ENCODE peak calls at places on chromosomes 3 and 15, in five cellular contexts. One of them, this sample, is unnamed.
A peak's percentile ranks its signal among the peaks of the same experiment; 100 is the strongest.

GRCh38 chr15:91968610-91969009 is 115.1 kb downstream of the SLCO3A1 start:
- DNase-seq in choroid plexus epithelial cell: no peak
- DNase-seq in germinal center: no peak
- DNase-seq in kidney tubule cell: no peak
- DNase-seq in EL: no peak
- DNase-seq in this sample: no peak

GRCh38 chr15:65641723-65642475 is 20.2 kb downstream of the SLC24A1 start:
- DNase-seq in choroid plexus epithelial cell: no peak
- DNase-seq in EL: no peak
- DNase-seq in kidney tubule cell: no peak
- DNase-seq in germinal center: no peak
- DNase-seq in this sample: no peak

GRCh38 chr3:14457999-14458398 is 55.6 kb downstream of the SLC6A6 start:
- DNase-seq in germinal center: no peak
- DNase-seq in choroid plexus epithelial cell: no peak
- DNase-seq in EL: no peak
- DNase-seq in kidney tubule cell: peak; percentile 78
- DNase-seq in this sample: peak; percentile 74

GRCh38 chr15:39172380-39173281 is 408.2 kb upstream of the THBS1 start:
- DNase-seq in kidney tubule cell: peak; percentile 84
- DNase-seq in germinal center: no peak
- DNase-seq in choroid plexus epithelial cell: peak; percentile 80
- DNase-seq in EL: peak; percentile 82
- DNase-seq in this sample: no peak

GRCh38 chr3:149352556-149352955 is 19.1 kb upstream of the TM4SF18 start:
- DNase-seq in germinal center: peak; percentile 69
- DNase-seq in kidney tubule cell: peak; percentile 72
- DNase-seq in EL: peak; percentile 73
- DNase-seq in choroid plexus epithelial cell: peak; percentile 76
- DNase-seq in this sample: no peak

GRCh38 chr3:190330936-190331734 is 8.9 kb upstream of the CLDN1 start:
- DNase-seq in choroid plexus epithelial cell: no peak
- DNase-seq in germinal center: no peak
- DNase-seq in kidney tubule cell: no peak
- DNase-seq in EL: no peak
- DNase-seq in this sample: no peak

GRCh38 chr3:12938258-12938711 is 96.9 kb upstream of the RPL32 start:
- DNase-seq in EL: no peak
- DNase-seq in kidney tubule cell: no peak
- DNase-seq in germinal center: no peak
- DNase-seq in choroid plexus epithelial cell: peak; percentile 26
- DNase-seq in this sample: no peak

GRCh38 chr3:126319701-126320295 is 37.4 kb downstream of the KLF15 start:
- DNase-seq in germinal center: no peak
- DNase-seq in EL: no peak
- DNase-seq in choroid plexus epithelial cell: no peak
- DNase-seq in kidney tubule cell: no peak
- DNase-seq in this sample: no peak

GRCh38 chr3:28718074-28718849 is 369.6 kb upstream of the AZI2 start:
- DNase-seq in choroid plexus epithelial cell: no peak
- DNase-seq in germinal center: no peak
- DNase-seq in kidney tubule cell: no peak
- DNase-seq in EL: no peak
- DNase-seq in this sample: no peak

GRCh38 chr3:106688463-106688862 is 688.8 kb upstream of the CCDC54 start:
- DNase-seq in EL: peak; percentile 91
- DNase-seq in choroid plexus epithelial cell: peak; percentile 91
- DNase-seq in germinal center: no peak
- DNase-seq in kidney tubule cell: peak; percentile 64
- DNase-seq in this sample: peak; percentile 21

GRCh38 chr3:70543493-70543892 is 231.1 kb upstream of the MDFIC2 start:
- DNase-seq in germinal center: no peak
- DNase-seq in kidney tubule cell: no peak
- DNase-seq in EL: no peak
- DNase-seq in choroid plexus epithelial cell: no peak
- DNase-seq in this sample: no peak

GRCh38 chr3:179658584-179658983 is 5.7 kb downstream of the USP13 start:
- DNase-seq in kidney tubule cell: no peak
- DNase-seq in germinal center: no peak
- DNase-seq in choroid plexus epithelial cell: no peak
- DNase-seq in EL: no peak
- DNase-seq in this sample: no peak

GRCh38 chr3:195084746-195085145 is 186.2 kb downstream of the XXYLT1 start:
- DNase-seq in choroid plexus epithelial cell: no peak
- DNase-seq in germinal center: no peak
- DNase-seq in kidney tubule cell: no peak
- DNase-seq in EL: no peak
- DNase-seq in this sample: no peak

GRCh38 chr3:175865724-175866123 is 1006.6 kb downstream of the NAALADL2 start:
- DNase-seq in kidney tubule cell: no peak
- DNase-seq in choroid plexus epithelial cell: no peak
- DNase-seq in EL: no peak
- DNase-seq in germinal center: no peak
- DNase-seq in this sample: no peak

GRCh38 chr3:108131105-108131794 is 40.4 kb upstream of the CD47 start:
- DNase-seq in choroid plexus epithelial cell: peak; percentile 72
- DNase-seq in germinal center: no peak
- DNase-seq in EL: peak; percentile 86
- DNase-seq in kidney tubule cell: peak; percentile 96
- DNase-seq in this sample: peak; percentile 38

GRCh38 chr15:64695571-64695992 is 79.8 kb downstream of the RBPMS2 start:
- DNase-seq in EL: no peak
- DNase-seq in germinal center: peak; percentile 43
- DNase-seq in choroid plexus epithelial cell: no peak
- DNase-seq in kidney tubule cell: no peak
- DNase-seq in this sample: no peak

GRCh38 chr3:48695113-48695753 is 9.5 kb upstream of the NCKIPSD start:
- DNase-seq in germinal center: no peak
- DNase-seq in EL: peak; percentile 58
- DNase-seq in choroid plexus epithelial cell: peak; percentile 88
- DNase-seq in kidney tubule cell: no peak
- DNase-seq in this sample: peak; percentile 77

GRCh38 chr3:18512007-18512406 is 86.9 kb upstream of the SATB1 start:
- DNase-seq in kidney tubule cell: no peak
- DNase-seq in choroid plexus epithelial cell: no peak
- DNase-seq in germinal center: peak; percentile 13
- DNase-seq in EL: no peak
- DNase-seq in this sample: no peak

GRCh38 chr3:117893638-117894037 is 1141.0 kb downstream of the IGSF11 start:
- DNase-seq in germinal center: no peak
- DNase-seq in choroid plexus epithelial cell: no peak
- DNase-seq in kidney tubule cell: peak; percentile 58
- DNase-seq in EL: peak; percentile 27
- DNase-seq in this sample: peak; percentile 2

GRCh38 chr3:71309886-71310285 is 273.6 kb downstream of the FOXP1 start:
- DNase-seq in choroid plexus epithelial cell: peak; percentile 46
- DNase-seq in EL: peak; percentile 36
- DNase-seq in germinal center: no peak
- DNase-seq in kidney tubule cell: no peak
- DNase-seq in this sample: no peak

GRCh38 chr3:48215019-48215418 is 8.3 kb upstream of the CAMP start:
- DNase-seq in EL: no peak
- DNase-seq in choroid plexus epithelial cell: peak; percentile 24
- DNase-seq in kidney tubule cell: no peak
- DNase-seq in germinal center: no peak
- DNase-seq in this sample: no peak

GRCh38 chr15:100123611-100124010 is 218.2 kb downstream of the ADAMTS17 start:
- DNase-seq in choroid plexus epithelial cell: no peak
- DNase-seq in kidney tubule cell: no peak
- DNase-seq in germinal center: no peak
- DNase-seq in EL: no peak
- DNase-seq in this sample: no peak

GRCh38 chr15:38996111-38996541 is 431.5 kb upstream of the RASGRP1 start:
- DNase-seq in germinal center: no peak
- DNase-seq in choroid plexus epithelial cell: peak; percentile 87
- DNase-seq in kidney tubule cell: peak; percentile 97
- DNase-seq in EL: peak; percentile 89
- DNase-seq in this sample: peak; percentile 87

GRCh38 chr3:31106204-31106603 is 211.7 kb upstream of the GADL1 start:
- DNase-seq in kidney tubule cell: peak; percentile 26
- DNase-seq in EL: peak; percentile 86
- DNase-seq in germinal center: no peak
- DNase-seq in choroid plexus epithelial cell: peak; percentile 75
- DNase-seq in this sample: no peak

GRCh38 chr3:172259191-172259590 is 189.1 kb downstream of the GHSR start:
- DNase-seq in choroid plexus epithelial cell: peak; percentile 48
- DNase-seq in germinal center: no peak
- DNase-seq in EL: no peak
- DNase-seq in kidney tubule cell: no peak
- DNase-seq in this sample: no peak

GRCh38 chr3:117622130-117622841 is 912.7 kb downstream of the TUSC7 start:
- DNase-seq in EL: peak; percentile 90
- DNase-seq in choroid plexus epithelial cell: peak; percentile 71
- DNase-seq in kidney tubule cell: peak; percentile 95
- DNase-seq in germinal center: no peak
- DNase-seq in this sample: peak; percentile 55

GRCh38 chr3:48989796-48990635 is at the start of gene P4HTM:
- DNase-seq in kidney tubule cell: peak; percentile 94
- DNase-seq in choroid plexus epithelial cell: peak; percentile 96
- DNase-seq in EL: peak; percentile 96
- DNase-seq in germinal center: peak; percentile 55
- DNase-seq in this sample: peak; percentile 86

GRCh38 chr3:21220944-21221343 is 530.1 kb downstream of the ZNF385D start:
- DNase-seq in choroid plexus epithelial cell: no peak
- DNase-seq in EL: no peak
- DNase-seq in kidney tubule cell: no peak
- DNase-seq in germinal center: no peak
- DNase-seq in this sample: no peak